ENCODE peak calls at places on chromosomes 7 and 10, in nine cellular contexts. G, E, N, Z, W, C, M, S and V are unnamed samples.

GRCh38 chr10:115659616-115660015 is 566.5 kb downstream of the ATRNL1 start:
- DNase-seq in G (no peak), E (no peak), N (no peak), Z (no peak), W (peak; percentile 86), C (no peak), M (no peak), S (no peak), V (peak; percentile 27)

GRCh38 chr7:37982423-37982822 is 62.0 kb downstream of the EPDR1 start:
- DNase-seq in G (no peak), E (no peak), N (no peak), Z (no peak), W (peak; percentile 31), C (no peak), M (no peak), S (no peak), V (no peak)

GRCh38 chr7:12746211-12746610 is 58.8 kb downstream of the ARL4A start:
- DNase-seq in G (no peak), E (no peak), N (no peak), Z (no peak), W (no peak), C (no peak), M (no peak), S (no peak), V (no peak)

GRCh38 chr10:132294196-132294520 is 13.6 kb downstream of the STK32C start:
- DNase-seq in G (no peak), E (no peak), N (no peak), Z (no peak), W (no peak), C (no peak), M (no peak), S (no peak), V (no peak)

GRCh38 chr10:58952747-58953466 is 223.5 kb upstream of the PHYHIPL start:
- DNase-seq in G (no peak), E (peak; percentile 23), N (peak; percentile 37), Z (no peak), W (peak; percentile 67), C (peak; percentile 20), M (peak; percentile 67), S (peak; percentile 33), V (peak; percentile 13)

GRCh38 chr10:33233191-33233590 is 101.3 kb downstream of the NRP1 start:
- DNase-seq in G (no peak), E (no peak), N (no peak), Z (no peak), W (no peak), C (no peak), M (no peak), S (no peak), V (no peak)

GRCh38 chr10:91652364-91652763 is 19.5 kb upstream of the PPP1R3C start:
- DNase-seq in G (peak; percentile 62), E (no peak), N (peak; percentile 47), Z (no peak), W (peak; percentile 84), C (peak; percentile 27), M (no peak), S (no peak), V (peak; percentile 95)

GRCh38 chr10:24989867-24990266 is 26.1 kb downstream of the ENKUR start:
- DNase-seq in G (no peak), E (no peak), N (no peak), Z (no peak), W (peak; percentile 26), C (no peak), M (no peak), S (peak; percentile 38), V (no peak)

GRCh38 chr10:72328045-72328828 is 26.5 kb downstream of the DNAJB12 start:
- DNase-seq in G (no peak), E (peak; percentile 68), N (peak; percentile 56), Z (no peak), W (peak; percentile 81), C (peak; percentile 63), M (peak; percentile 81), S (no peak), V (peak; percentile 55)

GRCh38 chr7:99211241-99211602 is 3.3 kb upstream of the KPNA7 start:
- DNase-seq in G (no peak), E (no peak), N (no peak), Z (no peak), W (no peak), C (no peak), M (no peak), S (no peak), V (no peak)

GRCh38 chr10:70193391-70193844 is 23.1 kb upstream of the SAR1A start:
- DNase-seq in G (no peak), E (no peak), N (no peak), Z (no peak), W (no peak), C (no peak), M (no peak), S (no peak), V (peak; percentile 96)

GRCh38 chr10:101563497-101564040 is 24.5 kb downstream of the POLL start:
- DNase-seq in G (no peak), E (no peak), N (no peak), Z (peak; percentile 8), W (no peak), C (no peak), M (no peak), S (no peak), V (no peak)

GRCh38 chr10:106147050-106147449 is 1017.5 kb downstream of the SORCS1 start:
- DNase-seq in G (no peak), E (no peak), N (no peak), Z (no peak), W (peak; percentile 22), C (no peak), M (no peak), S (no peak), V (peak; percentile 15)

GRCh38 chr10:111455776-111456426 is 379.1 kb downstream of the ADRA2A start:
- DNase-seq in G (no peak), E (no peak), N (no peak), Z (no peak), W (no peak), C (no peak), M (no peak), S (no peak), V (no peak)

GRCh38 chr10:4686644-4686996 is 139.4 kb upstream of the AKR1E2 start:
- DNase-seq in G (no peak), E (peak; percentile 21), N (peak; percentile 51), Z (no peak), W (peak; percentile 86), C (peak; percentile 51), M (no peak), S (no peak), V (peak; percentile 96)

GRCh38 chr7:136309407-136309806 is 332.2 kb upstream of the MTPN start:
- DNase-seq in G (no peak), E (no peak), N (no peak), Z (no peak), W (no peak), C (no peak), M (no peak), S (no peak), V (no peak)